ENCODE peak calls at places on chromosome 13, in six cellular contexts. B is glutamatergic neuron, T is dorsolateral prefrontal cortex, E is A549, P is GM12865, G is cardiac muscle cell. O is an unnamed sample.

GRCh38 chr13:105436946-105437345 is 1098.5 kb downstream of the EFNB2 start:
- DNase-seq in T (no peak), B (no peak), P (no peak), G (no peak), E (no peak), O (no peak)

GRCh38 chr13:107534548-107534947 is 680.8 kb downstream of the LIG4 start:
- DNase-seq in G (no peak), E (no peak), T (no peak), P (no peak), B (no peak), O (no peak)

GRCh38 chr13:28181413-28181812 is 43.1 kb downstream of the PAN3 start:
- DNase-seq in P (no peak), G (no peak), T (no peak), B (no peak), E (no peak), O (no peak)

GRCh38 chr13:42593719-42594012 is 19.7 kb downstream of the TNFSF11 start:
- DNase-seq in G (no peak), P (no peak), E (no peak), B (no peak), T (no peak), O (no peak)

GRCh38 chr13:43005460-43006236 is 13.6 kb upstream of the EPSTI1 start:
- DNase-seq in T (no peak), P (no peak), E (no peak), B (no peak), G (peak; percentile 36), O (no peak)

GRCh38 chr13:96141032-96141431 is 51.1 kb downstream of the HS6ST3 start:
- DNase-seq in E (peak; percentile 25), P (peak; percentile 11), B (no peak), G (peak; percentile 59), T (no peak), O (no peak)

GRCh38 chr13:110402301-110403069 is 95.4 kb downstream of the COL4A2 start:
- DNase-seq in E (no peak), G (no peak), T (no peak), P (no peak), B (no peak), O (no peak)

GRCh38 chr13:109945206-109945960 is 159.0 kb upstream of the IRS2 start:
- DNase-seq in T (no peak), E (peak; percentile 4), B (no peak), P (no peak), G (no peak), O (no peak)

GRCh38 chr13:99967884-99968520 is 3.6 kb downstream of the ZIC5 start:
- DNase-seq in B (no peak), P (no peak), E (peak; percentile 48), G (no peak), T (no peak), O (no peak)

GRCh38 chr13:113951246-113951999 is 22.5 kb downstream of the C13orf46 start:
- DNase-seq in P (peak; percentile 82), B (peak; percentile 64), G (peak; percentile 71), T (peak; percentile 68), E (peak; percentile 63), O (peak; percentile 89)

GRCh38 chr13:91398413-91399188 is at the start of gene GPC5:
- DNase-seq in T (peak; percentile 83), G (peak; percentile 86), P (peak; percentile 82), B (peak; percentile 90), E (peak; percentile 44), O (peak; percentile 91)

GRCh38 chr13:30943881-30944280 is 11.4 kb downstream of the TEX26 start:
- DNase-seq in G (no peak), T (no peak), B (no peak), E (no peak), P (no peak), O (no peak)

GRCh38 chr13:105518086-105518485 is 1017.4 kb downstream of the EFNB2 start:
- DNase-seq in T (no peak), P (no peak), G (no peak), B (no peak), E (no peak), O (no peak)

GRCh38 chr13:83878691-83879410 is 3.4 kb downstream of the SLITRK1 start:
- DNase-seq in E (no peak), P (no peak), G (peak; percentile 28), T (peak; percentile 39), B (peak; percentile 40), O (no peak)

GRCh38 chr13:21526707-21527454 is 67.8 kb upstream of the ZDHHC20 start:
- DNase-seq in B (no peak), E (no peak), G (no peak), P (no peak), T (no peak), O (no peak)

GRCh38 chr13:85243831-85244230 is 555.4 kb downstream of the SLITRK6 start:
- DNase-seq in P (no peak), G (no peak), E (no peak), B (no peak), T (no peak), O (no peak)

GRCh38 chr13:34030782-34031181 is 212.8 kb downstream of the RFC3 start:
- DNase-seq in G (no peak), E (no peak), B (no peak), T (no peak), P (no peak), O (no peak)

GRCh38 chr13:41533676-41534075 is 76.3 kb downstream of the RGCC start:
- DNase-seq in B (no peak), G (no peak), P (no peak), E (no peak), T (no peak), O (no peak)

GRCh38 chr13:102825921-102826706 is 19.7 kb upstream of the ERCC5 start:
- DNase-seq in G (no peak), B (no peak), P (no peak), T (no peak), E (no peak), O (no peak)

GRCh38 chr13:38590796-38591507 is 95.9 kb upstream of the FREM2 start:
- DNase-seq in P (no peak), G (peak; percentile 35), T (no peak), E (no peak), B (no peak), O (no peak)

GRCh38 chr13:25752957-25753540 is 298.8 kb downstream of the SHISA2 start:
- DNase-seq in G (no peak), T (no peak), E (no peak), B (no peak), P (no peak), O (no peak)

GRCh38 chr13:103067751-103068563 is 1.7 kb upstream of the SLC10A2 start:
- DNase-seq in E (no peak), G (peak; percentile 34), P (peak; percentile 78), B (no peak), T (no peak), O (peak; percentile 20)

GRCh38 chr13:26222523-26223046 is 471 bp upstream of the RNF6 start:
- DNase-seq in P (no peak), T (no peak), G (no peak), E (no peak), B (no peak), O (no peak)

GRCh38 chr13:110387451-110388140 is 80.5 kb downstream of the COL4A2 start:
- DNase-seq in G (no peak), B (no peak), P (peak; percentile 25), T (no peak), E (no peak), O (peak; percentile 79)

GRCh38 chr13:49996951-49997895 is at the start of gene TRIM13:
- DNase-seq in E (peak; percentile 87), B (peak; percentile 86), T (peak; percentile 87), G (peak; percentile 91), P (peak; percentile 94), O (peak; percentile 76)

GRCh38 chr13:49997935-49998334 is 1.1 kb downstream of the TRIM13 start:
- DNase-seq in T (no peak), B (no peak), E (no peak), P (no peak), G (no peak), O (no peak)

GRCh38 chr13:49995535-49996165 is 1.2 kb upstream of the TRIM13 start:
- DNase-seq in G (no peak), P (peak; percentile 57), B (no peak), E (no peak), T (no peak), O (no peak)

GRCh38 chr13:49998714-49999624 is 2.1 kb downstream of the TRIM13 start:
- DNase-seq in T (no peak), G (no peak), E (no peak), P (peak; percentile 20), B (no peak), O (no peak)

DNA sequence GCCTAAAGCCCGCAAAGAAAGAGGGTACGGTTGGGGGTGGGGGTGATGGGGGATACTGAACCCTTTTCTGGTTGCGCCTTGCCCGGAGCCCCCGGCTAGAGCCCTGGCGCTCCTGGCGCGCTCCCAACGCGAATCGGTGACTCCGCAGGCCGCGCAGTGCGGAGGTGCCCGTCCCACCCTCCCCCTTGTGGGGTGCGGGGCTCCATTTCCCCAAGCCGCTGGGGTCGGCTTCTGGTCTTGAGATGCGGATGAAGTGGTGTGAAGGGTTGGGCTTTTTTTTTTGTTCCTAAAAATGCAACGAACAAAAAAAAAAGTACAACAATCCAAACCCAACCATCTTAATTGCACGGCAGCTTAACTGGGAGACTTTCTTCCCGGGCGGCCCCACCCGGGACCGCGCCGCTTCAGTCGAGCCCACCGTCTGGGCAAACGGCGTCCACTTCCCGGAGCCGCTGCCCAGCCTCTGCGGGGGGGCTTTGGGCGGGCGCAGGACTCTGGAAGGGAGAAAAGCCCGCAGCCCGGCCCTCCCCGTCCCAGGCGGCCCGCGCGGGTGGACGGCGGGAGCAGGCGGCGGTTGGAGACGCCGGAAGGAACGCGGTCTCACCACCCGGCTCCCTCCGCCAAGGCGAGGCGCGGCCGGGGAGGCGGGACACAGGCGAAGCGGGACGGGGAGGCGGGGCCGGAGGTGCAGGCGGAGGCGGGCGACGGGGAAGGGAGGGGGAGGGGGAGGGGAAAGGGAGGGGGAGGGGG is 501 bp upstream of the TRIM13 start:
- DNase-seq in T (peak; percentile 91), E (peak; percentile 91), G (peak; percentile 96), B (peak; percentile 96), P (peak; percentile 95), O (peak; percentile 92)
- TF ChIP-seq CTCF in T (no peak), E (no peak), G (no peak), B (no peak), P (no peak), O (no peak)

GRCh38 chr13:94431569-94431968 is 47.9 kb downstream of the DCT start:
- DNase-seq in E (peak; percentile 1), G (no peak), T (no peak), P (no peak), B (no peak), O (no peak)
- TF ChIP-seq CTCF in E (no peak), G (peak; percentile 56), T (peak; percentile 17), P (no peak), B (no peak), O (no peak)

GRCh38 chr13:78317030-78317429 is 286.3 kb downstream of the POU4F1 start:
- DNase-seq in G (peak; percentile 22), B (no peak), T (no peak), P (peak; percentile 22), E (no peak), O (no peak)
- TF ChIP-seq CTCF in G (peak; percentile 20), B (no peak), T (no peak), P (peak; percentile 42), E (no peak), O (peak; percentile 40)

GRCh38 chr13:61756031-61756430 is 340.4 kb upstream of the PCDH20 start:
- DNase-seq in T (no peak), B (no peak), P (no peak), E (no peak), G (no peak), O (no peak)
- TF ChIP-seq CTCF in T (no peak), B (no peak), P (no peak), E (no peak), G (no peak), O (no peak)